ENCODE peak calls at places on chromosomes 1 and 21, in six cellular contexts. R, O, Z, L, H and N are unnamed samples.

GRCh38 chr1:114335273-114335672 is 175.7 kb downstream of the TRIM33 start:
- DNase-seq in Z (no peak), H (no peak), L (no peak), R (no peak), O (no peak), N (no peak)

GRCh38 chr1:63864224-63864623 is 90.4 kb downstream of the ROR1 start:
- DNase-seq in R (no peak), H (no peak), L (no peak), O (no peak), Z (no peak), N (no peak)

GRCh38 chr21:31543191-31543590 is 116.3 kb upstream of the SOD1 start:
- DNase-seq in H (peak; percentile 62), L (no peak), R (peak; percentile 34), Z (peak; percentile 88), O (no peak), N (no peak)

GRCh38 chr1:152394151-152394550 is 19.9 kb downstream of the CRNN start:
- DNase-seq in Z (no peak), H (no peak), O (no peak), L (no peak), R (no peak), N (no peak)

GRCh38 chr21:33663241-33663640 is 20.9 kb downstream of the ITSN1 start:
- DNase-seq in Z (no peak), O (no peak), L (no peak), H (no peak), R (no peak), N (no peak)

GRCh38 chr1:186503210-186503609 is 42.3 kb upstream of the PDC start:
- DNase-seq in O (no peak), R (no peak), Z (no peak), L (no peak), H (no peak), N (peak; percentile 86)

GRCh38 chr1:79478160-79478559 is 471.6 kb upstream of the ADGRL4 start:
- DNase-seq in Z (no peak), R (no peak), L (no peak), O (no peak), H (no peak), N (no peak)

GRCh38 chr1:42282024-42282579 is 52.9 kb downstream of the FOXJ3 start:
- DNase-seq in O (no peak), H (peak; percentile 1), Z (no peak), R (no peak), L (no peak), N (peak; percentile 62)

GRCh38 chr21:14591882-14592281 is 45.8 kb upstream of the SAMSN1 start:
- DNase-seq in O (no peak), H (no peak), L (no peak), Z (no peak), R (no peak), N (no peak)

GRCh38 chr1:196361112-196361714 is 247.0 kb downstream of the KCNT2 start:
- DNase-seq in Z (no peak), L (no peak), R (no peak), H (peak; percentile 42), O (no peak), N (peak; percentile 6)

GRCh38 chr1:185249563-185249962 is 67.5 kb downstream of the IVNS1ABP start:
- DNase-seq in Z (no peak), H (no peak), R (no peak), O (no peak), L (no peak), N (no peak)